ENCODE peak calls at places on chromosomes 13 and 19, in eight cellular contexts. G is ovary, F is colonic mucosa, Y is iPS DF 6.9, H is ascending aorta, E is A549, V is neural progenitor cell, M is Peyer's patch. K is an unnamed sample.

GRCh38 chr13:85241045-85241444 is 558.2 kb downstream of the SLITRK6 start:
- DNase-seq in G (no peak), F (no peak), Y (no peak), H (no peak), E (no peak), V (no peak), M (no peak), K (peak; percentile 40)

GRCh38 chr13:35349673-35350278 is 126.7 kb downstream of the MAB21L1 start:
- DNase-seq in G (no peak), F (no peak), Y (no peak), H (no peak), E (peak; percentile 0), V (no peak), M (no peak), K (peak; percentile 1)

GRCh38 chr13:98761979-98762616 is 9.6 kb upstream of the SLC15A1 start:
- DNase-seq in G (no peak), F (no peak), Y (no peak), H (no peak), E (no peak), V (no peak), M (no peak), K (no peak)

GRCh38 chr13:75537401-75538365 is at the start of gene COMMD6:
- DNase-seq in G (peak; percentile 79), F (peak; percentile 80), Y (peak; percentile 93), H (peak; percentile 87), E (peak; percentile 88), V (peak; percentile 92), M (peak; percentile 67), K (peak; percentile 63)

GRCh38 chr13:114077938-114078335 is 54.5 kb downstream of the RASA3 start:
- DNase-seq in G (peak; percentile 21), F (no peak), Y (no peak), H (peak; percentile 63), E (no peak), V (peak; percentile 85), M (no peak), K (peak; percentile 64)

GRCh38 chr19:34468400-34468799 is 13.2 kb upstream of the WTIP start:
- DNase-seq in G (no peak), F (no peak), Y (no peak), H (no peak), E (no peak), V (no peak), M (no peak), K (no peak)

GRCh38 chr13:44142911-44143665 is 230.5 kb upstream of the SERP2 start:
- DNase-seq in G (no peak), F (no peak), Y (no peak), H (no peak), E (peak; percentile 45), V (no peak), M (no peak), K (peak; percentile 80)

GRCh38 chr13:41502676-41503075 is 45.3 kb downstream of the RGCC start:
- DNase-seq in G (no peak), F (no peak), Y (no peak), H (no peak), E (no peak), V (no peak), M (peak; percentile 80), K (no peak)

GRCh38 chr13:32456591-32456990 is 28.7 kb upstream of the N4BP2L1 start:
- DNase-seq in G (no peak), F (no peak), Y (no peak), H (no peak), E (no peak), V (no peak), M (no peak), K (no peak)

GRCh38 chr13:36531746-36532486 is 99.6 kb downstream of the CCNA1 start:
- DNase-seq in G (no peak), F (no peak), Y (no peak), H (no peak), E (no peak), V (no peak), M (no peak), K (no peak)

GRCh38 chr13:46202188-46202795 is 9.4 kb upstream of the LRRC63 start:
- DNase-seq in G (no peak), F (no peak), Y (no peak), H (no peak), E (no peak), V (no peak), M (no peak), K (no peak)

DNA sequence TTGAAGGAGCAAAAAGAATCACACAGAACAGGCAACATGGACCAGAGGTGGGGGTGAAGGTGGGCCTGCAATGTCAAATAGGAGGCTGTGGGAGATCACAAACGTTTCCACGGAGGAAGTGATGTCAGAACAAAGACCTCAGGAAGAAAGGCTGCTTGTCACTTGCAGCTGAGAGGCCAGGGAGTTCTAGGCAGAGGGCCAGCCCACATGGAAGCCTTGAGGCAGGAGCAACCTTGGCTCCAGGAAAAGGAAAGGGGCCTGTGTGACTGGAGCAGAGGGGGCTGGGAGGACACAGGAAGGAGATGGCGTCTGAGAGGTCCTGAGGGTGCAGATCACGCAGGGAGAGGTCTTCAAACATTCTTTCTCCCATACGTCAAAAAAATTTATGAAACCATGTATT is 16.3 kb downstream of the ZNF160 start:
- DNase-seq in G (no peak), F (no peak), Y (no peak), H (no peak), E (no peak), V (no peak), M (no peak), K (peak; percentile 88)
- H3K27ac ChIP-seq in G (no peak overlapping the region), F (no peak overlapping the region), Y (no peak overlapping the region), H (no peak overlapping the region), E (no peak overlapping the region), V (no peak overlapping the region), M (no peak overlapping the region), K (peak overlapping the region; percentile 85)

GRCh38 chr13:99995503-99996176 is 14.1 kb downstream of the ZIC2 start:
- DNase-seq in G (no peak), F (no peak), Y (no peak), H (peak; percentile 22), E (no peak), V (peak; percentile 59), M (no peak), K (no peak)
- H3K4me3 ChIP-seq in G (no peak overlapping the region), F (no peak overlapping the region), Y (no peak overlapping the region), H (no peak overlapping the region), E (peak overlapping the region; percentile 33), V (peak overlapping the region; percentile 21), M (no peak overlapping the region), K (peak overlapping the region; percentile 28)

DNA sequence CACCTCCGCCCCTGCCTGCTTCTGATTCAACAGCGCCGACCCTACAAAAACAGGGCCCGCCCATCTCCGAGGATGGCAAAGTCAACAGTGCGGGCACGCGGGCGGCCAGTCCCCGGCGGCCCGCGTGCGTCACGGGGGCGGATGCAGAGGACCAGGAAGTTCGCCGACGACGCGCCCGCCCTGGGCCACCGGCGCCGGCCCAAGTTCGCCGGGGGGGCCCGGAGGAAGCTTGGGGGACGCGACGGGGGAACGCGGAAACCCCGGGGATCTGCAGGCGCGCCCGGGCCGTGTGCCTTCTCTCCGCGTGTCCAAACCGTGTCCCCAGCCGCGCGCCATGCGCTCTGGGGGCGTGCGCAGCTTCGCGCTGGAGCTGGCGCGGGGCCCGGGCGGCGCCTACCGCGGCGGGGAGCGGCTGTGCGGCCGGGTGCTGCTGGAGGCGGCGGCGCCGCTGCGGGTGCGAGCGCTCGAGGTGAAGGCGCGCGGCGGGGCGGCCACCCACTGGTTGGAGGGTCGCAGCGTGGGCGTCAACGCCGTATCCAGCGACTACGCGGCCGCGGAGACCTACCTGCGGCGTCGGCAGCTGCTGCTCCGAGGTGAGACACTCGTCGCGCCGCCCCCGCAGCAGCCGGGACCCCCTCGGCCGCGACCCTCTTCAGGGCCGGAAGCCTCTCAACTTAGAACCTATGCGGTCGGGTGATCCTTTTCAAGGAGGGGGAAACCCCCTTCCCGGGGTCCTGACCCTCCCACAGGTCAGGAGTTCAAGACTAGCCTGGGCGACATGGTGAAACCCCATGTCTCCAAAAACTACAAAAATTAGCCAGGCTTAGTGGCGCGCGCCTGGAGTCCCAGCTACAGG is 6.8 kb upstream of the ARRDC2 start:
- DNase-seq in G (peak; percentile 84), F (peak; percentile 96), Y (no peak), H (peak; percentile 99), E (peak; percentile 82), V (peak; percentile 69), M (peak; percentile 97), K (peak; percentile 69)
- H3K27ac ChIP-seq in G (peak overlapping the region; percentile 78), F (peak overlapping the region; percentile 90), Y (no peak overlapping the region), H (peak overlapping the region; percentile 95), E (peak overlapping the region; percentile 90), V (no peak overlapping the region), M (peak overlapping the region; percentile 91), K (peak overlapping the region; percentile 56)

GRCh38 chr19:1239796-1240737 is 1.5 kb upstream of the ATP5F1D start:
- DNase-seq in G (peak; percentile 97), F (peak; percentile 80), Y (no peak), H (peak; percentile 94), E (peak; percentile 79), V (peak; percentile 97), M (peak; percentile 85), K (peak; percentile 67)
- H3K4me3 ChIP-seq in G (peak overlapping the region; percentile 21), F (peak overlapping the region; percentile 22), Y (peak overlapping the region; percentile 32), H (peak overlapping the region; percentile 72), E (peak overlapping the region; percentile 39), V (peak overlapping the region; percentile 52), M (peak overlapping the region; percentile 97), K (peak overlapping the region; percentile 47)

GRCh38 chr13:112689498-112690241 is at the start of gene ATP11A:
- DNase-seq in G (peak; percentile 95), F (peak; percentile 86), Y (no peak), H (peak; percentile 94), E (peak; percentile 82), V (peak; percentile 95), M (peak; percentile 59), K (peak; percentile 72)

GRCh38 chr13:112693831-112694497 is 4.1 kb downstream of the ATP11A start:
- DNase-seq in G (peak; percentile 20), F (no peak), Y (no peak), H (peak; percentile 60), E (no peak), V (peak; percentile 35), M (no peak), K (peak; percentile 34)

GRCh38 chr13:112692104-112692503 is 2.3 kb downstream of the ATP11A start:
- DNase-seq in G (no peak), F (no peak), Y (no peak), H (peak; percentile 41), E (no peak), V (no peak), M (no peak), K (no peak)

GRCh38 chr13:112690242-112690943 is 555 bp downstream of the ATP11A start:
- DNase-seq in G (no peak), F (peak; percentile 47), Y (no peak), H (peak; percentile 67), E (peak; percentile 33), V (peak; percentile 81), M (peak; percentile 28), K (no peak)

DNA sequence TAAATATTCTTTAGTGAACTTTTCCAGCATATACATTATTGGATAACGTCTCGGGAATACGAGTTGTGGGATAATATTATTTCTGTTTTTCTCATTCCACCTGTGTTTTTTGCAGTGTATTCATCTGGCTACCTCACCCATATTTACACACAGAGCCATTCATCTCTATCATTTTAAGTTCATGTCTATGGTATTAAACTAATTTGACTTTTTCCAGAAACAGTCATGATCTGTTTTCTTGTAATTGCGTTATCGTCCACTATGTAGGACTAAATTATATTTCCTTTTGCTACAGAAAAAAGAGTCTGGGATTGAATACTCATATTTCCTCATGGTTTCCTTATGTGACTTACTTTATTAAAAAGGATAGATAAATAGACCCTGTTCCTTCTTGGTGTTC is 2.7 kb downstream of the ATP11A start:
- DNase-seq in G (no peak), F (no peak), Y (no peak), H (no peak), E (no peak), V (no peak), M (no peak), K (no peak)
- H3K27ac ChIP-seq in G (no peak overlapping the region), F (no peak overlapping the region), Y (no peak overlapping the region), H (no peak overlapping the region), E (no peak overlapping the region), V (no peak overlapping the region), M (no peak overlapping the region), K (no peak overlapping the region)